ENCODE peak calls at places on chromosomes 13 and 19, in six cellular contexts. A, J, F, C, B and L are unnamed samples.

GRCh38 chr13:49225358-49226042 is 5.4 kb downstream of the MLNR start:
- DNase-seq in A (no peak), J (no peak), F (no peak), C (peak), B (no peak), L (peak)

GRCh38 chr13:97468331-97468730 is 34.4 kb downstream of the RAP2A start:
- DNase-seq in A (no peak), J (no peak), F (peak), C (no peak), B (no peak), L (no peak)

GRCh38 chr19:32646556-32646955 is 28.4 kb downstream of the ANKRD27 start:
- DNase-seq in A (no peak), J (no peak), F (no peak), C (no peak), B (peak), L (no peak)

GRCh38 chr13:85406269-85406975 is 392.8 kb downstream of the SLITRK6 start:
- DNase-seq in A (no peak), J (no peak), F (no peak), C (no peak), B (no peak), L (no peak)

GRCh38 chr19:3250675-3251074 is 26.2 kb downstream of the CELF5 start:
- DNase-seq in A (peak), J (peak), F (no peak), C (no peak), B (peak), L (peak)

GRCh38 chr19:42412661-42413076 is 14.5 kb downstream of the LIPE start:
- DNase-seq in A (no peak), J (no peak), F (peak), C (no peak), B (no peak), L (no peak)

GRCh38 chr19:53808710-53809125 is 15.4 kb downstream of the NLRP12 start:
- DNase-seq in A (peak), J (no peak), F (no peak), C (no peak), B (no peak), L (peak)

GRCh38 chr13:108777421-108778420 is 148.3 kb downstream of the MYO16 start:
- DNase-seq in A (peak), J (no peak), F (no peak), C (no peak), B (no peak), L (no peak)

GRCh38 chr13:40197936-40198335 is 468.5 kb downstream of the FOXO1 start:
- DNase-seq in A (no peak), J (no peak), F (no peak), C (no peak), B (no peak), L (no peak)

GRCh38 chr19:42628411-42629135 is 33.8 kb upstream of the CEACAM8 start:
- DNase-seq in A (no peak), J (no peak), F (no peak), C (no peak), B (peak), L (no peak)

GRCh38 chr13:40187836-40188591 is 478.4 kb downstream of the FOXO1 start:
- DNase-seq in A (peak), J (peak), F (no peak), C (no peak), B (peak), L (no peak)

GRCh38 chr19:19342086-19343015 is 21.7 kb downstream of the MAU2 start:
- DNase-seq in A (peak), J (no peak), F (peak), C (no peak), B (no peak), L (peak)

GRCh38 chr19:7535035-7535992 is at the start of gene PNPLA6:
- DNase-seq in A (peak), J (peak), F (peak), C (peak), B (peak), L (peak)